ENCODE peak calls at places on chromosomes 3 and 15, in five cellular contexts. One of them, this sample, is unnamed.
A peak's percentile ranks its signal among the peaks of the same experiment; 100 is the strongest.

GRCh38 chr3:63582943-63583500 is 69.5 kb upstream of the SNTN start:
- DNase-seq in H1: no peak
- DNase-seq in IMR-90: no peak
- DNase-seq in mesenchymal stem cell: no peak
- DNase-seq in trophoblast cell: peak; percentile 42
- DNase-seq in this sample: no peak

GRCh38 chr3:72338082-72338941 is 509.9 kb downstream of the SHQ1 start:
- DNase-seq in H1: no peak
- DNase-seq in mesenchymal stem cell: peak; percentile 50
- DNase-seq in trophoblast cell: peak; percentile 92
- DNase-seq in IMR-90: peak; percentile 55
- DNase-seq in this sample: no peak

GRCh38 chr3:8709801-8710524 is 23.6 kb upstream of the CAV3 start:
- DNase-seq in mesenchymal stem cell: no peak
- DNase-seq in IMR-90: no peak
- DNase-seq in trophoblast cell: no peak
- DNase-seq in H1: no peak
- DNase-seq in this sample: no peak

GRCh38 chr3:78689378-78689777 is 1078.4 kb downstream of the ROBO1 start:
- DNase-seq in mesenchymal stem cell: no peak
- DNase-seq in IMR-90: no peak
- DNase-seq in H1: no peak
- DNase-seq in trophoblast cell: no peak
- DNase-seq in this sample: no peak

GRCh38 chr3:102006812-102007485 is 157.6 kb downstream of the NFKBIZ start:
- DNase-seq in mesenchymal stem cell: peak; percentile 85
- DNase-seq in trophoblast cell: no peak
- DNase-seq in H1: no peak
- DNase-seq in IMR-90: peak; percentile 96
- DNase-seq in this sample: no peak

GRCh38 chr3:64674591-64675076 is 13.2 kb downstream of the ADAMTS9 start:
- DNase-seq in trophoblast cell: peak; percentile 9
- DNase-seq in H1: no peak
- DNase-seq in IMR-90: no peak
- DNase-seq in mesenchymal stem cell: peak; percentile 65
- DNase-seq in this sample: no peak

GRCh38 chr15:61032600-61033286 is 196.4 kb downstream of the RORA start:
- DNase-seq in trophoblast cell: no peak
- DNase-seq in IMR-90: no peak
- DNase-seq in mesenchymal stem cell: no peak
- DNase-seq in H1: no peak
- DNase-seq in this sample: no peak

GRCh38 chr3:52471371-52472238 is 16.2 kb downstream of the NISCH start:
- DNase-seq in trophoblast cell: peak; percentile 65
- DNase-seq in H1: no peak
- DNase-seq in IMR-90: peak; percentile 30
- DNase-seq in mesenchymal stem cell: peak; percentile 44
- DNase-seq in this sample: no peak

GRCh38 chr15:29449136-29449535 is 179.5 kb upstream of the NSMCE3 start:
- DNase-seq in H1: no peak
- DNase-seq in trophoblast cell: peak; percentile 29
- DNase-seq in IMR-90: no peak
- DNase-seq in mesenchymal stem cell: no peak
- DNase-seq in this sample: peak; percentile 42

GRCh38 chr15:76968310-76968709 is 26.6 kb upstream of the PSTPIP1 start:
- DNase-seq in H1: no peak
- DNase-seq in mesenchymal stem cell: no peak
- DNase-seq in IMR-90: peak; percentile 34
- DNase-seq in trophoblast cell: no peak
- DNase-seq in this sample: no peak

GRCh38 chr15:57323806-57324589 is 52.3 kb upstream of the CGNL1 start:
- DNase-seq in mesenchymal stem cell: no peak
- DNase-seq in IMR-90: peak; percentile 60
- DNase-seq in H1: no peak
- DNase-seq in trophoblast cell: no peak
- DNase-seq in this sample: no peak

GRCh38 chr15:74535388-74536084 is 5.5 kb upstream of the ARID3B start:
- DNase-seq in mesenchymal stem cell: peak; percentile 8
- DNase-seq in trophoblast cell: no peak
- DNase-seq in IMR-90: peak; percentile 73
- DNase-seq in H1: no peak
- DNase-seq in this sample: no peak

GRCh38 chr3:13333236-13333897 is 86.8 kb downstream of the NUP210 start:
- DNase-seq in trophoblast cell: no peak
- DNase-seq in mesenchymal stem cell: no peak
- DNase-seq in IMR-90: no peak
- DNase-seq in H1: no peak
- DNase-seq in this sample: no peak

GRCh38 chr15:83843511-83843910 is 189.6 kb downstream of the ADAMTSL3 start:
- DNase-seq in IMR-90: peak; percentile 81
- DNase-seq in H1: no peak
- DNase-seq in trophoblast cell: no peak
- DNase-seq in mesenchymal stem cell: no peak
- DNase-seq in this sample: no peak

GRCh38 chr15:55789066-55789660 is 46.2 kb upstream of the PRTG start:
- DNase-seq in IMR-90: no peak
- DNase-seq in mesenchymal stem cell: no peak
- DNase-seq in trophoblast cell: peak; percentile 47
- DNase-seq in H1: no peak
- DNase-seq in this sample: no peak

GRCh38 chr3:141234283-141234682 is 2.7 kb downstream of the PXYLP1 start:
- DNase-seq in H1: no peak
- DNase-seq in IMR-90: no peak
- DNase-seq in trophoblast cell: no peak
- DNase-seq in mesenchymal stem cell: no peak
- DNase-seq in this sample: no peak

GRCh38 chr3:39810647-39811161 is 1.3 kb downstream of the MYRIP start:
- DNase-seq in trophoblast cell: no peak
- DNase-seq in mesenchymal stem cell: no peak
- DNase-seq in IMR-90: no peak
- DNase-seq in H1: no peak
- DNase-seq in this sample: no peak

GRCh38 chr3:39811561-39811960 is 2.2 kb downstream of the MYRIP start:
- DNase-seq in trophoblast cell: no peak
- DNase-seq in mesenchymal stem cell: no peak
- DNase-seq in IMR-90: no peak
- DNase-seq in H1: no peak
- DNase-seq in this sample: no peak

GRCh38 chr3:39808467-39809180 is 785 bp upstream of the MYRIP start:
- DNase-seq in trophoblast cell: peak; percentile 4
- DNase-seq in mesenchymal stem cell: peak; percentile 3
- DNase-seq in IMR-90: no peak
- DNase-seq in H1: no peak
- DNase-seq in this sample: peak; percentile 70

GRCh38 chr3:39809995-39810595 is 686 bp downstream of the MYRIP start:
- DNase-seq in trophoblast cell: no peak
- DNase-seq in H1: no peak
- DNase-seq in mesenchymal stem cell: no peak
- DNase-seq in IMR-90: no peak
- DNase-seq in this sample: peak; percentile 11

DNA sequence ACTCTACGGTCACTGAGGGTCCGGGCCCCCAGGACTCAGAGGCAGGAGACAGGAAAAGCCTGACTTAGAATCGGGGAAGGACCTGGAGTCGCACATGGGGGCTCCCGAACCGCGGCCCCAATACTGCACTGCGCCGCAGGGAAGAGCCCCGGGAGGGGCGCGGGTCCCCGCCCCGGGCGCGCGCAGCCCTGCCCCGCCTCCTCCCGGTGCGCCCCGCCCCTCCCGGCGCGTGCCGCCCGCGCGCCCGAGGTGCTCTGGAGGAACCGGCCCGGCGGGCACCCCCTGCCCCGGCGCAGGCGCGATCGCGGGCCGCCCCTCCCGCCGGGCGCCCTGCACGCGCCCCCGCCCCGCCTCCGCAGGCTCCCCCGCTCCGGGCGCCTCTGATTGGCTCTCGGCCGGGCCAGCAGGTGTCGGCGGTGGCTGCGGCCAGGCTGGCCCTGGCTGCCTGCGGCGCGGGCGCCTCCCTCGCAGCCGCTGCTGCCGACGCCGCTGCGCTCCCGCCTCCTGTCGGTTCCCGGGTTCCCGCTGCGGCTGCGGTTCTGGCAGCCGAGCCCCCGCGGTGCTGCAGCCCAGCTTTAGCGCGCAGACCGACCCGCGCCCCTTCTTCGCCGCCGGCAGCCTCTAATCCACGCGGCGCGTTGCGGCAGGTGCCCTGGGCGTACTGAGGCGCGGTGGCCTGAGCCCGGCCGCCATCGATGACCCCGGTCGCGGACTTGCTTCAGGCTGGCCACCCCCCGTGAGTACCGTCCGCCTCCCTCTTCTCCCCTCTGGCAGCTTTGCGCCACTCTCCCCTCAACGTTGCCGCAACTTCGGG is at the start of gene MYRIP:
- DNase-seq in H1: no peak
- DNase-seq in trophoblast cell: peak; percentile 50
- DNase-seq in IMR-90: no peak
- DNase-seq in mesenchymal stem cell: no peak
- DNase-seq in this sample: peak; percentile 73
- H3K4me3 ChIP-seq in H1: peak within 1 kb of the TSS; percentile 62
- H3K4me3 ChIP-seq in trophoblast cell: peak within 1 kb of the TSS; percentile 75
- H3K4me3 ChIP-seq in IMR-90: no peak within 1 kb of the TSS
- H3K4me3 ChIP-seq in mesenchymal stem cell: peak within 1 kb of the TSS; percentile 57
- H3K4me3 ChIP-seq in this sample: peak within 1 kb of the TSS; percentile 84

GRCh38 chr15:69860316-69860715 is 237.4 kb downstream of the TLE3 start:
- DNase-seq in trophoblast cell: no peak
- DNase-seq in IMR-90: no peak
- DNase-seq in H1: no peak
- DNase-seq in mesenchymal stem cell: no peak
- DNase-seq in this sample: no peak

GRCh38 chr15:69863446-69863845 is 234.3 kb downstream of the TLE3 start:
- DNase-seq in H1: no peak
- DNase-seq in trophoblast cell: peak; percentile 76
- DNase-seq in IMR-90: no peak
- DNase-seq in mesenchymal stem cell: peak; percentile 45
- DNase-seq in this sample: no peak

GRCh38 chr15:69860921-69861320 is 236.8 kb downstream of the TLE3 start:
- DNase-seq in mesenchymal stem cell: peak; percentile 14
- DNase-seq in IMR-90: no peak
- DNase-seq in trophoblast cell: no peak
- DNase-seq in H1: no peak
- DNase-seq in this sample: no peak

GRCh38 chr15:69862540-69862939 is 235.2 kb downstream of the TLE3 start:
- DNase-seq in H1: no peak
- DNase-seq in IMR-90: peak; percentile 84
- DNase-seq in mesenchymal stem cell: peak; percentile 97
- DNase-seq in trophoblast cell: peak; percentile 58
- DNase-seq in this sample: no peak

DNA sequence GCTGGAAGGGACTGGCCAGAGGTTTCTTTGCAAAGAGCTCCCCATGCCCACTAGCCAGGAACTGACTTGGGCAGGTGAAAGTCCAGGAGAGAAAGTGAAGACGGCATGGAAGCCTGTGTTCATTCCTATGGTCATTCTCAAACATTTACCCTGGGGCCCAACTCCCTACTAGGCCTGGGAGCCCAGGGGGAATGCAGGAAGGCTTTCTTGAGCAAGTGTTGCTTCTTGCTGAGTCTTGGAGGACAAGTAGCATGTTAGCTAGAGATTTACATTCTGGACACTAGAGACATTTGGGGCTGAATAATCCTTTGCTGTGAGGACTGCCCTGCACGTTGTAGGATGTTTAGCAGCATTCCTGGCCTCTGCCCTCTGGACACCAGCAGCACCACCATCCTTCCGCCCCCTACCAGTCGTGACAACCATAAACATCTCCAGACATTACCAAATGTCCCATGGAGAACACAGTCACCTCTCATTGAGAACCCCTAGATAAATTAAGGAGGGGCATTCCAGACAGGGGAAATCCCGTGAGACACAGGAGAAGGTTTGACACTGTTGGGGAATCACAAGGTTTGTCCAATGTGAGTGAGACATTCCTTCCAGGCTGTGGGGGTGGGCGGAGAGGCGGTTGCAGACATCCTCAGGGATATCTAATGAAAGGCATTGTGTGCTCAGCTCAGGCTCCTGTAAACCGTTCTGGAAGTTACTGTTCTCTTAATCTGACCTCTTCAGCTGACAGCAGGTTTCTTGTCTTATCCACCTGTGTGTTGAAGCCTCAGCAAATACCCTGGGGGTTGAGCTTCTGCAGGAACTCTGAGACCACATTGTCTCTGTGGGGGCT is 236.2 kb downstream of the TLE3 start:
- DNase-seq in IMR-90: peak; percentile 62
- DNase-seq in H1: no peak
- DNase-seq in mesenchymal stem cell: peak; percentile 97
- DNase-seq in trophoblast cell: peak; percentile 98
- DNase-seq in this sample: no peak
- H3K4ac ChIP-seq in IMR-90: peak overlapping the region; percentile 4
- H3K4ac ChIP-seq in H1: no peak overlapping the region
- H3K4ac ChIP-seq in mesenchymal stem cell: peak overlapping the region; percentile 53
- H3K4ac ChIP-seq in trophoblast cell: no peak overlapping the region
- H3K4ac ChIP-seq in this sample: no peak overlapping the region

GRCh38 chr3:54573922-54574321 is 353.9 kb downstream of the LRTM1 start:
- DNase-seq in trophoblast cell: peak; percentile 3
- DNase-seq in IMR-90: no peak
- DNase-seq in H1: no peak
- DNase-seq in mesenchymal stem cell: no peak
- DNase-seq in this sample: no peak
- H2AFZ ChIP-seq in trophoblast cell: no peak overlapping the region
- H2AFZ ChIP-seq in IMR-90: no peak overlapping the region
- H2AFZ ChIP-seq in H1: peak overlapping the region; percentile 28
- H2AFZ ChIP-seq in mesenchymal stem cell: no peak overlapping the region
- H2AFZ ChIP-seq in this sample: no peak overlapping the region

GRCh38 chr3:54717506-54717905 is 210.4 kb downstream of the LRTM1 start:
- DNase-seq in mesenchymal stem cell: no peak
- DNase-seq in IMR-90: no peak
- DNase-seq in trophoblast cell: no peak
- DNase-seq in H1: no peak
- DNase-seq in this sample: no peak
- H3K4me3 ChIP-seq in mesenchymal stem cell: no peak overlapping the region
- H3K4me3 ChIP-seq in IMR-90: no peak overlapping the region
- H3K4me3 ChIP-seq in trophoblast cell: peak overlapping the region; percentile 58
- H3K4me3 ChIP-seq in H1: no peak overlapping the region
- H3K4me3 ChIP-seq in this sample: no peak overlapping the region

GRCh38 chr3:129608087-129608935 is 1.8 kb upstream of the PLXND1 start:
- DNase-seq in mesenchymal stem cell: peak; percentile 71
- DNase-seq in H1: no peak
- DNase-seq in trophoblast cell: no peak
- DNase-seq in IMR-90: peak; percentile 69
- DNase-seq in this sample: no peak
- H3K4ac ChIP-seq in mesenchymal stem cell: peak overlapping the region; percentile 96
- H3K4ac ChIP-seq in H1: peak overlapping the region; percentile 17
- H3K4ac ChIP-seq in trophoblast cell: peak overlapping the region; percentile 37
- H3K4ac ChIP-seq in IMR-90: peak overlapping the region; percentile 63
- H3K4ac ChIP-seq in this sample: no peak overlapping the region

GRCh38 chr3:128107809-128108208 is 15.8 kb downstream of the RUVBL1 start:
- DNase-seq in trophoblast cell: no peak
- DNase-seq in H1: no peak
- DNase-seq in mesenchymal stem cell: no peak
- DNase-seq in IMR-90: peak; percentile 10
- DNase-seq in this sample: no peak
- H2AFZ ChIP-seq in trophoblast cell: no peak overlapping the region
- H2AFZ ChIP-seq in H1: no peak overlapping the region
- H2AFZ ChIP-seq in mesenchymal stem cell: no peak overlapping the region
- H2AFZ ChIP-seq in IMR-90: no peak overlapping the region
- H2AFZ ChIP-seq in this sample: no peak overlapping the region

DNA sequence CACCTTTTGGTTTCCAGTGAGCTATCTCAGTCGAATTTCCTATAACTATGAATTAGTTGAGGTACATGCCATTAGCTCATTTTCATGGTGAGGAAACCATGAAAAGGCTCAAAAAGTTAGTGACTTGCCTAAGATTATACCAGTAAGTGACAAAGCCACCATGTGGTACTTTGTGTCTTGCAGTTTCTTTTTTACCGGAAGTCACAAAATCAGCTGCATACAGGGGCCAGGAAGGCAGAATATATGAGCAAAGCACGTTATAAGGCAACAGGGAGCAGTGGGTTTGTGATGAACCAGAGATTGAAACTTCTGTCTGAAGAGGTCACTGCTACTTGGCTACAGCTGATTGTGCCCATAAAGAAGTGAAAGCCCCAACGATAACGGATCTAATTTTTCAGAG is 50.3 kb downstream of the CMTM8 start:
- DNase-seq in trophoblast cell: no peak
- DNase-seq in IMR-90: no peak
- DNase-seq in mesenchymal stem cell: no peak
- DNase-seq in H1: no peak
- DNase-seq in this sample: no peak
- H3K4me3 ChIP-seq in trophoblast cell: no peak overlapping the region
- H3K4me3 ChIP-seq in IMR-90: no peak overlapping the region
- H3K4me3 ChIP-seq in mesenchymal stem cell: no peak overlapping the region
- H3K4me3 ChIP-seq in H1: no peak overlapping the region
- H3K4me3 ChIP-seq in this sample: no peak overlapping the region

This sample was measured in neuronal stem cell.